ENCODE peak calls at places on chromosomes 3 and 15, in six cellular contexts. Y is Right ventricle myocardium superior, D is T-helper 17 cell, F is AG08396, W is GF-D8, B is AG08395. I is an unnamed sample.
A peak's percentile ranks its signal among the peaks of the same experiment; 100 is the strongest.

GRCh38 chr3:53161345-53161819 is 373 bp downstream of the PRKCD start:
- DNase-seq in Y (peak; percentile 71), D (no peak), F (peak; percentile 67), W (no peak), B (peak; percentile 29), I (no peak)

GRCh38 chr15:64185331-64185911 is 22.6 kb upstream of the PPIB start:
- DNase-seq in Y (no peak), D (no peak), F (no peak), W (peak; percentile 87), B (no peak), I (no peak)

GRCh38 chr15:32649336-32649735 is 7.8 kb downstream of the SCG5 start:
- DNase-seq in Y (no peak), D (no peak), F (peak; percentile 43), W (no peak), B (peak; percentile 60), I (no peak)

GRCh38 chr3:177887475-177887874 is 648.8 kb upstream of the KCNMB2 start:
- DNase-seq in Y (no peak), D (no peak), F (no peak), W (no peak), B (no peak), I (no peak)

GRCh38 chr15:62545392-62546227 is 380.5 kb upstream of the C2CD4B start:
- DNase-seq in Y (no peak), D (no peak), F (peak; percentile 36), W (no peak), B (peak; percentile 68), I (peak; percentile 66)

GRCh38 chr15:30882861-30883433 is 20.8 kb upstream of the FAN1 start:
- DNase-seq in Y (no peak), D (no peak), F (no peak), W (no peak), B (no peak), I (no peak)

GRCh38 chr15:69457304-69458280 is 5.0 kb downstream of the RPLP1 start:
- DNase-seq in Y (peak; percentile 26), D (no peak), F (no peak), W (no peak), B (no peak), I (no peak)

GRCh38 chr15:27532358-27532757 is 561.4 kb downstream of the GABRG3 start:
- DNase-seq in Y (no peak), D (no peak), F (no peak), W (no peak), B (no peak), I (no peak)

GRCh38 chr3:55482496-55483195 is 4.5 kb downstream of the WNT5A start:
- DNase-seq in Y (no peak), D (no peak), F (peak; percentile 65), W (no peak), B (peak; percentile 50), I (peak; percentile 63)

GRCh38 chr3:6540981-6541380 is 319.9 kb upstream of the GRM7 start:
- DNase-seq in Y (no peak), D (no peak), F (no peak), W (no peak), B (no peak), I (no peak)

GRCh38 chr3:45943207-45943846 is at the start of gene CXCR6:
- DNase-seq in Y (no peak), D (no peak), F (no peak), W (no peak), B (no peak), I (peak; percentile 13)

GRCh38 chr3:197224034-197224444 is 74.4 kb downstream of the DLG1 start:
- DNase-seq in Y (no peak), D (no peak), F (peak; percentile 34), W (peak; percentile 22), B (peak; percentile 57), I (peak; percentile 44)

GRCh38 chr3:120472121-120472844 is 21.5 kb upstream of the FSTL1 start:
- DNase-seq in Y (no peak), D (no peak), F (no peak), W (no peak), B (no peak), I (peak; percentile 37)

GRCh38 chr3:182969277-182969676 is 11.1 kb downstream of the DCUN1D1 start:
- DNase-seq in Y (no peak), D (no peak), F (peak; percentile 29), W (no peak), B (peak; percentile 38), I (peak; percentile 57)

GRCh38 chr3:153379516-153379915 is 217.5 kb downstream of the RAP2B start:
- DNase-seq in Y (no peak), D (no peak), F (peak; percentile 25), W (no peak), B (peak; percentile 40), I (peak; percentile 47)

GRCh38 chr3:127694467-127695215 is 21.9 kb downstream of the ABTB1 start:
- DNase-seq in Y (peak; percentile 81), D (peak; percentile 31), F (no peak), W (peak; percentile 14), B (no peak), I (no peak)

GRCh38 chr3:74426571-74426970 is 187.9 kb downstream of the CNTN3 start:
- DNase-seq in Y (no peak), D (no peak), F (no peak), W (no peak), B (peak; percentile 30), I (no peak)

GRCh38 chr3:46897829-46898320 is 20.4 kb downstream of the PTH1R start:
- DNase-seq in Y (no peak), D (no peak), F (no peak), W (no peak), B (no peak), I (no peak)

GRCh38 chr3:120693439-120694172 is 11.6 kb upstream of the HGD start:
- DNase-seq in Y (no peak), D (no peak), F (no peak), W (no peak), B (peak; percentile 35), I (peak; percentile 47)

GRCh38 chr3:9080165-9080564 is 116.9 kb upstream of the RAD18 start:
- DNase-seq in Y (no peak), D (no peak), F (no peak), W (no peak), B (no peak), I (no peak)